ENCODE peak calls at places on chromosomes 1 and 21, in five cellular contexts. One of them, this sample, is unnamed.

GRCh38 chr1:150065184-150065871 is 2.2 kb upstream of the VPS45 start:
- DNase-seq in M059J: peak; percentile 76
- DNase-seq in HuH-7: no peak
- DNase-seq in small intestine: peak; percentile 12
- DNase-seq in fibroblast of lung: peak; percentile 66
- DNase-seq in this sample: peak; percentile 73

GRCh38 chr1:14915356-14916054 is 238.0 kb upstream of the TMEM51 start:
- DNase-seq in M059J: peak; percentile 55
- DNase-seq in HuH-7: peak; percentile 73
- DNase-seq in small intestine: peak; percentile 37
- DNase-seq in fibroblast of lung: peak; percentile 49
- DNase-seq in this sample: peak; percentile 53

GRCh38 chr1:248873409-248873992 is 14.6 kb upstream of the ZNF692 start:
- DNase-seq in M059J: peak; percentile 91
- DNase-seq in HuH-7: peak; percentile 62
- DNase-seq in small intestine: peak; percentile 94
- DNase-seq in fibroblast of lung: peak; percentile 97
- DNase-seq in this sample: peak; percentile 97

GRCh38 chr1:7868085-7868780 is 15.4 kb upstream of the UTS2 start:
- DNase-seq in M059J: no peak
- DNase-seq in HuH-7: no peak
- DNase-seq in small intestine: no peak
- DNase-seq in fibroblast of lung: no peak
- DNase-seq in this sample: no peak

GRCh38 chr1:150560576-150560975 is 11.4 kb downstream of the ADAMTSL4 start:
- DNase-seq in M059J: no peak
- DNase-seq in HuH-7: no peak
- DNase-seq in small intestine: no peak
- DNase-seq in fibroblast of lung: no peak
- DNase-seq in this sample: no peak

GRCh38 chr1:8889103-8889846 is 10.8 kb upstream of the ENO1 start:
- DNase-seq in M059J: peak; percentile 62
- DNase-seq in HuH-7: peak; percentile 41
- DNase-seq in small intestine: no peak
- DNase-seq in fibroblast of lung: no peak
- DNase-seq in this sample: peak; percentile 53

GRCh38 chr1:179169616-179170467 is 59.6 kb downstream of the ABL2 start:
- DNase-seq in M059J: peak; percentile 80
- DNase-seq in HuH-7: no peak
- DNase-seq in small intestine: no peak
- DNase-seq in fibroblast of lung: peak; percentile 88
- DNase-seq in this sample: peak; percentile 91

GRCh38 chr1:23196627-23197328 is 20.5 kb downstream of the HTR1D start:
- DNase-seq in M059J: peak; percentile 100
- DNase-seq in HuH-7: no peak
- DNase-seq in small intestine: no peak
- DNase-seq in fibroblast of lung: peak; percentile 76
- DNase-seq in this sample: peak; percentile 99

GRCh38 chr1:199550384-199551067 is 477.0 kb upstream of the NR5A2 start:
- DNase-seq in M059J: peak; percentile 37
- DNase-seq in HuH-7: no peak
- DNase-seq in small intestine: no peak
- DNase-seq in fibroblast of lung: peak; percentile 71
- DNase-seq in this sample: peak; percentile 18

GRCh38 chr1:108200627-108201106 is 524 bp upstream of the SLC25A24 start:
- DNase-seq in M059J: peak; percentile 85
- DNase-seq in HuH-7: peak; percentile 12
- DNase-seq in small intestine: peak; percentile 75
- DNase-seq in fibroblast of lung: peak; percentile 75
- DNase-seq in this sample: peak; percentile 70

GRCh38 chr21:39073717-39074116 is 109.5 kb downstream of the PSMG1 start:
- DNase-seq in M059J: no peak
- DNase-seq in HuH-7: no peak
- DNase-seq in small intestine: no peak
- DNase-seq in fibroblast of lung: no peak
- DNase-seq in this sample: peak; percentile 27

GRCh38 chr1:60990719-60991100 is 91.7 kb upstream of the NFIA start:
- DNase-seq in M059J: no peak
- DNase-seq in HuH-7: no peak
- DNase-seq in small intestine: no peak
- DNase-seq in fibroblast of lung: no peak
- DNase-seq in this sample: no peak

GRCh38 chr1:17109897-17110554 is 9.2 kb downstream of the PADI2 start:
- DNase-seq in M059J: no peak
- DNase-seq in HuH-7: peak; percentile 62
- DNase-seq in small intestine: peak; percentile 41
- DNase-seq in fibroblast of lung: no peak
- DNase-seq in this sample: no peak

GRCh38 chr1:226414098-226414698 is 6.3 kb upstream of the PARP1 start:
- DNase-seq in M059J: no peak
- DNase-seq in HuH-7: no peak
- DNase-seq in small intestine: no peak
- DNase-seq in fibroblast of lung: no peak
- DNase-seq in this sample: no peak

GRCh38 chr21:17482928-17483327 is 29.9 kb upstream of the CXADR start:
- DNase-seq in M059J: no peak
- DNase-seq in HuH-7: no peak
- DNase-seq in small intestine: no peak
- DNase-seq in fibroblast of lung: no peak
- DNase-seq in this sample: no peak

GRCh38 chr1:161736332-161736969 is 13.1 kb upstream of the DUSP12 start:
- DNase-seq in M059J: no peak
- DNase-seq in HuH-7: no peak
- DNase-seq in small intestine: no peak
- DNase-seq in fibroblast of lung: peak; percentile 39
- DNase-seq in this sample: peak; percentile 42

GRCh38 chr1:17636612-17637011 is 97.1 kb downstream of the ARHGEF10L start:
- DNase-seq in M059J: peak; percentile 91
- DNase-seq in HuH-7: no peak
- DNase-seq in small intestine: no peak
- DNase-seq in fibroblast of lung: no peak
- DNase-seq in this sample: peak; percentile 53

GRCh38 chr1:119327436-119328155 is 41.0 kb upstream of the HAO2 start:
- DNase-seq in M059J: peak; percentile 48
- DNase-seq in HuH-7: peak; percentile 46
- DNase-seq in small intestine: peak; percentile 26
- DNase-seq in fibroblast of lung: peak; percentile 17
- DNase-seq in this sample: peak; percentile 40

GRCh38 chr1:33986389-33987095 is 122.7 kb downstream of the HMGB4 start:
- DNase-seq in M059J: peak; percentile 91
- DNase-seq in HuH-7: no peak
- DNase-seq in small intestine: no peak
- DNase-seq in fibroblast of lung: peak; percentile 16
- DNase-seq in this sample: peak; percentile 70

GRCh38 chr1:84675631-84676030 is 14.6 kb downstream of the SSX2IP start:
- DNase-seq in M059J: no peak
- DNase-seq in HuH-7: no peak
- DNase-seq in small intestine: no peak
- DNase-seq in fibroblast of lung: no peak
- DNase-seq in this sample: no peak

GRCh38 chr1:183101841-183102276 is 78.6 kb downstream of the LAMC1 start:
- DNase-seq in M059J: no peak
- DNase-seq in HuH-7: no peak
- DNase-seq in small intestine: no peak
- DNase-seq in fibroblast of lung: no peak
- DNase-seq in this sample: peak; percentile 58

GRCh38 chr1:14842361-14842760 is 243.9 kb downstream of the KAZN start:
- DNase-seq in M059J: peak; percentile 91
- DNase-seq in HuH-7: no peak
- DNase-seq in small intestine: no peak
- DNase-seq in fibroblast of lung: peak; percentile 95
- DNase-seq in this sample: peak; percentile 41

GRCh38 chr1:24203404-24203803 is 16.3 kb upstream of the IFNLR1 start:
- DNase-seq in M059J: peak; percentile 49
- DNase-seq in HuH-7: no peak
- DNase-seq in small intestine: peak; percentile 48
- DNase-seq in fibroblast of lung: no peak
- DNase-seq in this sample: no peak

GRCh38 chr1:41397943-41398342 is 36.7 kb downstream of the FOXO6 start:
- DNase-seq in M059J: no peak
- DNase-seq in HuH-7: no peak
- DNase-seq in small intestine: no peak
- DNase-seq in fibroblast of lung: no peak
- DNase-seq in this sample: no peak